ENCODE peak calls at places on chromosomes 11 and 22, in six cellular contexts. O, J, W, I, U and X are unnamed samples.

GRCh38 chr11:11440149-11440548 is 87.1 kb upstream of the CSNK2A3 start:
- DNase-seq in I (no peak), J (no peak), U (no peak), O (no peak), W (no peak), X (no peak)

GRCh38 chr11:3950996-3951662 is 95.7 kb downstream of the STIM1 start:
- DNase-seq in I (no peak), W (no peak), O (no peak), U (no peak), J (no peak), X (no peak)

GRCh38 chr22:24290459-24290858 is 19.8 kb downstream of the SPECC1L start:
- DNase-seq in U (no peak), W (no peak), J (no peak), I (no peak), O (no peak), X (no peak)

GRCh38 chr11:112310414-112310813 is 49.8 kb upstream of the PLET1 start:
- DNase-seq in U (no peak), W (no peak), I (no peak), O (peak), J (no peak), X (no peak)

GRCh38 chr11:37973926-37974325 is 1375.9 kb upstream of the RAG2 start:
- DNase-seq in J (no peak), U (no peak), O (no peak), W (no peak), I (no peak), X (no peak)

GRCh38 chr22:38751422-38752346 is 4.1 kb downstream of the SUN2 start:
- DNase-seq in O (no peak), W (peak), I (peak), J (no peak), U (no peak), X (no peak)

GRCh38 chr22:28373841-28374240 is 305.8 kb downstream of the TTC28 start:
- DNase-seq in O (no peak), J (no peak), W (no peak), I (no peak), U (no peak), X (no peak)

GRCh38 chr11:90326647-90327046 is 103.8 kb upstream of the CHORDC1 start:
- DNase-seq in I (no peak), U (no peak), O (no peak), J (no peak), W (no peak), X (no peak)

GRCh38 chr22:37021710-37022482 is 2.4 kb downstream of the MPST start:
- DNase-seq in O (no peak), I (peak), U (no peak), J (no peak), W (peak), X (no peak)

GRCh38 chr11:17607083-17607429 is 60.0 kb downstream of the OTOG start:
- DNase-seq in J (no peak), O (peak), I (no peak), U (no peak), W (no peak), X (no peak)

GRCh38 chr11:32090774-32091370 is at the start of gene RCN1:
- DNase-seq in J (peak), W (peak), I (peak), U (no peak), O (no peak), X (peak)
- TF ChIP-seq POLR2AphosphoS5 in J (peak), W (peak), I (peak), U (no peak), O (peak), X (peak)

DNA sequence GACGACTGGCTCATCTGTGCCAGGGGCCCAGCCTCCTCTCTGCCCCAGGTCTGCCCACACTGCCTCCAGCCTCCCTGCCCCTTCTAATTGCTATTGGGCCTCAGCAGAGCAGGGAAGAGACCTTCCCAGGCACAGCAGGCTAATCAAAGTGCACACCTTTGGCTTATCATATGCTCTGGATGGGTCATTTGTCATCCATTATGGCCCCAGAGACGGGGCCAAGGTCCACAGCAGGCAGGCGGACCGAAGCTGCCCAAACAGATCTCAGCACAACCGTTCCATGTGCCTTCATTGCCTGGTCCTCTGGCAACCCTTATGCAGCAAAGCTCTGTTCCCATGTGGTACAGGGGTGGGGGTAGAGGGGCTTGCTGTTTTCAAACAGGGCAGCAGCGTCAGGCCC is 66.6 kb downstream of the TP53I11 start:
- DNase-seq in J (no peak), O (no peak), I (no peak), U (no peak), W (peak), X (no peak)
- TF ChIP-seq EP300 in J (no peak), O (no peak), I (no peak), U (no peak), W (no peak), X (no peak)

GRCh38 chr11:73597956-73598718 is at the start of gene FAM168A:
- DNase-seq in J (peak), I (peak), U (peak), W (peak), O (peak), X (peak)
- TF ChIP-seq POLR2A in J (no peak), I (peak), U (peak), W (peak), O (no peak), X (peak)

GRCh38 chr22:31217890-31218287 is 5.8 kb downstream of the LIMK2 start:
- DNase-seq in U (no peak), J (no peak), I (no peak), W (no peak), O (no peak), X (no peak)
- TF ChIP-seq POLR2AphosphoS5 in U (no peak), J (no peak), I (no peak), W (no peak), O (no peak), X (no peak)